ENCODE peak calls at places on chromosomes 7 and 10, in five cellular contexts. One of them, this sample, is unnamed.

GRCh38 chr7:115145512-115145911 is 223.6 kb downstream of the MDFIC start:
- DNase-seq in H1: no peak
- DNase-seq in HepG2: no peak
- DNase-seq in NT2/D1: no peak
- DNase-seq in GM12878: peak
- DNase-seq in this sample: no peak

GRCh38 chr10:103759100-103759781 is 96.1 kb downstream of the SH3PXD2A start:
- DNase-seq in H1: no peak
- DNase-seq in HepG2: peak
- DNase-seq in NT2/D1: no peak
- DNase-seq in GM12878: no peak
- DNase-seq in this sample: no peak

GRCh38 chr10:102153093-102153620 is 968 bp downstream of the NOLC1 start:
- DNase-seq in H1: no peak
- DNase-seq in HepG2: no peak
- DNase-seq in NT2/D1: no peak
- DNase-seq in GM12878: no peak
- DNase-seq in this sample: no peak

GRCh38 chr10:77622822-77623410 is 14.7 kb downstream of the KCNMA1 start:
- DNase-seq in H1: no peak
- DNase-seq in HepG2: no peak
- DNase-seq in NT2/D1: no peak
- DNase-seq in GM12878: no peak
- DNase-seq in this sample: no peak

GRCh38 chr7:131501930-131502685 is 54.3 kb downstream of the PODXL start:
- DNase-seq in H1: no peak
- DNase-seq in HepG2: no peak
- DNase-seq in NT2/D1: no peak
- DNase-seq in GM12878: no peak
- DNase-seq in this sample: no peak

GRCh38 chr7:136134503-136134902 is 157.3 kb upstream of the MTPN start:
- DNase-seq in H1: no peak
- DNase-seq in HepG2: no peak
- DNase-seq in NT2/D1: no peak
- DNase-seq in GM12878: no peak
- DNase-seq in this sample: no peak

GRCh38 chr10:109931153-109931552 is 7.8 kb upstream of the XPNPEP1 start:
- DNase-seq in H1: no peak
- DNase-seq in HepG2: no peak
- DNase-seq in NT2/D1: no peak
- DNase-seq in GM12878: no peak
- DNase-seq in this sample: no peak

GRCh38 chr7:107007004-107007891 is 37.3 kb upstream of the PRKAR2B start:
- DNase-seq in H1: no peak
- DNase-seq in HepG2: no peak
- DNase-seq in NT2/D1: no peak
- DNase-seq in GM12878: no peak
- DNase-seq in this sample: no peak

GRCh38 chr10:6748981-6749630 is 169.0 kb upstream of the PRKCQ start:
- DNase-seq in H1: no peak
- DNase-seq in HepG2: no peak
- DNase-seq in NT2/D1: no peak
- DNase-seq in GM12878: no peak
- DNase-seq in this sample: no peak

GRCh38 chr7:127831312-127832212 is 179.6 kb downstream of the SND1 start:
- DNase-seq in H1: no peak
- DNase-seq in HepG2: no peak
- DNase-seq in NT2/D1: no peak
- DNase-seq in GM12878: no peak
- DNase-seq in this sample: no peak

GRCh38 chr10:76334306-76334705 is 902.9 kb downstream of the LRMDA start:
- DNase-seq in H1: no peak
- DNase-seq in HepG2: no peak
- DNase-seq in NT2/D1: no peak
- DNase-seq in GM12878: no peak
- DNase-seq in this sample: no peak

GRCh38 chr7:70459546-70459945 is 672.4 kb upstream of the GALNT17 start:
- DNase-seq in H1: no peak
- DNase-seq in HepG2: no peak
- DNase-seq in NT2/D1: no peak
- DNase-seq in GM12878: no peak
- DNase-seq in this sample: no peak

DNA sequence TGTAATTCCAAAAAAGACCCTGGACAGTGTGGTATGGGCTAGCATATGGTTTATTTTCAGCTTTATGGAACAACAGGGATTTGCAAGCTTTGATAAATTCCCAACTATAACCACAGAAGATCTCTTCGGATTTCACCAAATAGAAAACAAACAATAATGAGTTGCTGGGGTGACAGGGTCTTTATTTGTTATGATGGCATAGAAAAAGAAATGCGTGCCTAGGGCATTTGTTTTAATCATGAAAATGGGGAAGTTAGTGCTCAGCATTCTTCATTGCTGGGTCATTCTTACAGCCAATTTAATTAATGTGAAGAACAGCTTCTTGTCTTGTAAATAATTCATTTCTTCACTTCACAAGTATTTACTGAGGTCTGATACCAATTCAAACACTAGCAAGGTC is 139.0 kb downstream of the LRRN3 start:
- DNase-seq in H1: no peak
- DNase-seq in HepG2: no peak
- DNase-seq in NT2/D1: no peak
- DNase-seq in GM12878: no peak
- DNase-seq in this sample: no peak
- TF ChIP-seq SUZ12 in H1: no peak
- TF ChIP-seq SUZ12 in HepG2: no peak
- TF ChIP-seq SUZ12 in NT2/D1: no peak
- TF ChIP-seq SUZ12 in GM12878: no peak
- TF ChIP-seq SUZ12 in this sample: no peak

DNA sequence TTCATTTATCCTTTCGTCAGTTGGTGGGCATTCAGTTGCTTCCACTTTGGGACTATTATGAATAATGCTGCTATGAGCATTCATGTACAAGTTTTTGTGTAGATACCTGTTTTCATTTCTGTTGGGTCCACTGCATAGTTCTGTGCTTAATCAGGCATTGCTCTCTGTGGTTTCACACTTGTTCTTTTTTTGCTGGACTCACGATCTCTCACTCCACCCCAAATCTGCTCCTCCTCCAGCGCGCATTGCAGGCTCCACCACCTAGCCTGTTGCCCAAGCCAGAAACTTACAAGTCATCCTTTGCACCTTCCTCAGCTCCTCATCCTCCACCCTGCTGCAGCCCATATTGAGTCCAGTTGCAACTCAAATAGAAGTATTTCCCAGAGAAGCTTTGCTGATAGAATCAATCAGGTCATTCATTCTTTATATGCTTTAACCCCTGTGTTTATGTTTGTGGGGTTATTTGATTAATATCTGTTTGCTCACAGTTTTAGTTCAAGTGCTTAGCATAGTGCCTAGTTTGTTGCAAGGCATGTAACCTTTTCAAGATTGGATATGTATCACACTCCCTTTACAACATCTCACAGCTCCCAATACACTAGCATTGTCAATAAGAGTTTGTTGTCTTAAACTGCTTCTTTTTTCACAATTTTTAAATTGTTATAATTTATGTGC is 16.6 kb upstream of the AFAP1L2 start:
- DNase-seq in H1: no peak
- DNase-seq in HepG2: no peak
- DNase-seq in NT2/D1: no peak
- DNase-seq in GM12878: no peak
- DNase-seq in this sample: no peak
- TF ChIP-seq SUZ12 in H1: no peak
- TF ChIP-seq SUZ12 in HepG2: no peak
- TF ChIP-seq SUZ12 in NT2/D1: no peak
- TF ChIP-seq SUZ12 in GM12878: no peak
- TF ChIP-seq SUZ12 in this sample: no peak

DNA sequence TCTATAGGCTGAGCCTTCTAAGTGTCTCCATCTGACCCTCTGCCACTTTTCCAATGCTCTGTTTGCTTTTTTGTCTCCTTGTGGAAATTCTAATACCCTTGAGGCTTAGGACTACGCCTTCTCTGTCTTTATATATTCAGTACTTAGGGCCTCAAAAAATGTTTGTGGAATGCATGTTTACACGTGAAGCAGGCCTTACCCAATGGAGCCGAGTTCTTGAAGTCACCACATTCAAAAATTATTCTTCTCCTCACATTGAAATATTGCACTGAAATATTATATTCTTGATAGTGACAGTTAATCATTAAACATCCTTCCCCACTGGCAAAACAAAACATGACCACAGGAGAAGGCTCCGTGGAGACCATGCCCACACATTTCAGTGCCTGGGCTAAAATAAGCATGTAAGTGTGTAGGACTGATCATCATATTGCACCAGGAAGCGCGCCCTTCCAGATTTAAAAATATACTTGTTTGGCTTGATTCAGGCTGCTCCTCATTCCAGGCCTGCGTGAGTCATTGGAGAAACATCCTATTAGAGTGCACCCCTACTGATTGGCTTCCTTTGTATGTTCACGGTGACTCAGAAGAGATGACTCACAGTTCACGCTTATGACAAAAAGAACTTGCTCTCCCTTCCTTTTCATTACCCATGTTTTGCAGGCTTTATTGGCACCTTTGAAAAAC is 307.4 kb upstream of the AOAH start:
- DNase-seq in H1: peak
- DNase-seq in HepG2: peak
- DNase-seq in NT2/D1: peak
- DNase-seq in GM12878: no peak
- DNase-seq in this sample: peak
- TF ChIP-seq SUZ12 in H1: no peak
- TF ChIP-seq SUZ12 in HepG2: no peak
- TF ChIP-seq SUZ12 in NT2/D1: no peak
- TF ChIP-seq SUZ12 in GM12878: no peak
- TF ChIP-seq SUZ12 in this sample: no peak

GRCh38 chr7:157527235-157527634 is 190.4 kb downstream of the DNAJB6 start:
- DNase-seq in H1: no peak
- DNase-seq in HepG2: no peak
- DNase-seq in NT2/D1: no peak
- DNase-seq in GM12878: no peak
- DNase-seq in this sample: no peak

GRCh38 chr7:157525501-157525915 is 188.7 kb downstream of the DNAJB6 start:
- DNase-seq in H1: no peak
- DNase-seq in HepG2: no peak
- DNase-seq in NT2/D1: no peak
- DNase-seq in GM12878: no peak
- DNase-seq in this sample: no peak

GRCh38 chr7:157524731-157525130 is 187.9 kb downstream of the DNAJB6 start:
- DNase-seq in H1: no peak
- DNase-seq in HepG2: no peak
- DNase-seq in NT2/D1: no peak
- DNase-seq in GM12878: no peak
- DNase-seq in this sample: no peak

GRCh38 chr7:157527686-157528085 is 190.9 kb downstream of the DNAJB6 start:
- DNase-seq in H1: no peak
- DNase-seq in HepG2: no peak
- DNase-seq in NT2/D1: no peak
- DNase-seq in GM12878: no peak
- DNase-seq in this sample: no peak

GRCh38 chr7:157526604-157527003 is 189.8 kb downstream of the DNAJB6 start:
- DNase-seq in H1: no peak
- DNase-seq in HepG2: no peak
- DNase-seq in NT2/D1: no peak
- DNase-seq in GM12878: no peak
- DNase-seq in this sample: no peak
- TF ChIP-seq SUZ12 in H1: no peak
- TF ChIP-seq SUZ12 in HepG2: no peak
- TF ChIP-seq SUZ12 in NT2/D1: no peak
- TF ChIP-seq SUZ12 in GM12878: no peak
- TF ChIP-seq SUZ12 in this sample: no peak

GRCh38 chr10:99881371-99881770 is 98.9 kb downstream of the ABCC2 start:
- DNase-seq in H1: no peak
- DNase-seq in HepG2: no peak
- DNase-seq in NT2/D1: no peak
- DNase-seq in GM12878: no peak
- DNase-seq in this sample: no peak
- TF ChIP-seq SUZ12 in H1: no peak
- TF ChIP-seq SUZ12 in HepG2: no peak
- TF ChIP-seq SUZ12 in NT2/D1: no peak
- TF ChIP-seq SUZ12 in GM12878: no peak
- TF ChIP-seq SUZ12 in this sample: no peak

DNA sequence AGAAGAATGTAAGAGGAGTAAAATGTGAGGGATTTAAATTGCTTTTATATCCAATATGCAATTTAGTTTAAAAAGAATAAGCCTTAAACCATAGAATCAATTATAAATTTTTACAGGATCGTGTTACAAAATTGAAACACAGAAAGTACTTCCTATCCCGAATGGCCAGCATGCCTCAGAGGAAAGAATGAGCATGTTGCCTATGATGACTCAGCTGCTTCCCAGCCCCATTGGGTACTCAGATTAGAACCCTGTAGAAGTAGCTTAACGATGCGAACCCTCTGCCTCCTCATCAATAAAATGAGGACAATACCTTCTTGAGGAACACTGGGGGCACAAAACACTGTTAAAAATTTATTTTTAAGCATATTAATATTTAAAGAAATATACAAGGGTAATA is 113.4 kb upstream of the CDK1 start:
- DNase-seq in H1: no peak
- DNase-seq in HepG2: no peak
- DNase-seq in NT2/D1: no peak
- DNase-seq in GM12878: no peak
- DNase-seq in this sample: no peak
- TF ChIP-seq SUZ12 in H1: no peak
- TF ChIP-seq SUZ12 in HepG2: no peak
- TF ChIP-seq SUZ12 in NT2/D1: no peak
- TF ChIP-seq SUZ12 in GM12878: no peak
- TF ChIP-seq SUZ12 in this sample: no peak

This sample was measured in HEK293T.